ENCODE peak calls at places on chromosome 4, in five cellular contexts. S is RWPE2; G is activated T-cell treated with anti-CD3 and anti-CD28 coated beads for 1 hour; Y is stimulated activated CD8-positive, alpha-beta memory T cell treated with anti-CD3 and anti-CD28 coated beads, Interleukin-7, amount 100 ng/mL, for 48 hours; X is posterior vena cava. J is an unnamed sample.

GRCh38 chr4:38449506-38450174 is 214.4 kb upstream of the KLF3 start:
- DNase-seq in S (no peak), G (no peak), Y (no peak), X (no peak), J (no peak)

GRCh38 chr4:145808021-145808650 is 128.2 kb downstream of the C4orf51 start:
- DNase-seq in S (peak), G (no peak), Y (peak), X (no peak), J (no peak)

GRCh38 chr4:10119263-10119662 is 2.7 kb upstream of the WDR1 start:
- DNase-seq in S (no peak), G (no peak), Y (no peak), X (no peak), J (no peak)

GRCh38 chr4:81786770-81787169 is 315.1 kb upstream of the RASGEF1B start:
- DNase-seq in S (no peak), G (no peak), Y (no peak), X (no peak), J (no peak)

GRCh38 chr4:37425857-37426256 is 181.3 kb downstream of the NWD2 start:
- DNase-seq in S (no peak), G (no peak), Y (no peak), X (no peak), J (no peak)

GRCh38 chr4:7266525-7267292 is 74.4 kb downstream of the SORCS2 start:
- DNase-seq in S (peak), G (no peak), Y (no peak), X (no peak), J (no peak)

GRCh38 chr4:6360385-6360784 is 90.7 kb downstream of the WFS1 start:
- DNase-seq in S (no peak), G (no peak), Y (no peak), X (peak), J (no peak)

GRCh38 chr4:163484906-163485305 is 9.6 kb upstream of the TMA16 start:
- DNase-seq in S (no peak), G (peak), Y (peak), X (no peak), J (no peak)

GRCh38 chr4:4182835-4183568 is 43.7 kb downstream of the OTOP1 start:
- DNase-seq in S (no peak), G (no peak), Y (no peak), X (no peak), J (no peak)

GRCh38 chr4:89492476-89493110 is 185.0 kb upstream of the GPRIN3 start:
- DNase-seq in S (no peak), G (no peak), Y (no peak), X (no peak), J (no peak)

J was measured in gastrocnemius medialis.